ENCODE peak calls at places on chromosomes 16 and 17, in four cellular contexts. One of them, this sample, is unnamed.
A peak's percentile ranks its signal among the peaks of the same experiment; 100 is the strongest.

GRCh38 chr17:61393904-61394629 is 5.6 kb upstream of the TBX2 start:
- DNase-seq in brain microvascular endothelial cell: no peak
- DNase-seq in neural crest cell: no peak
- DNase-seq in astrocyte of the spinal cord: no peak
- DNase-seq in this sample: no peak

GRCh38 chr17:285751-286422 is 66.7 kb downstream of the RPH3AL start:
- DNase-seq in brain microvascular endothelial cell: no peak
- DNase-seq in neural crest cell: no peak
- DNase-seq in astrocyte of the spinal cord: no peak
- DNase-seq in this sample: no peak

GRCh38 chr16:83666449-83666848 is 141.3 kb upstream of the HSBP1 start:
- DNase-seq in brain microvascular endothelial cell: no peak
- DNase-seq in neural crest cell: no peak
- DNase-seq in astrocyte of the spinal cord: no peak
- DNase-seq in this sample: peak; percentile 13

GRCh38 chr17:82237746-82238561 is 9.1 kb downstream of the SLC16A3 start:
- DNase-seq in brain microvascular endothelial cell: no peak
- DNase-seq in neural crest cell: no peak
- DNase-seq in astrocyte of the spinal cord: no peak
- DNase-seq in this sample: no peak

GRCh38 chr17:59165933-59166342 is 10.4 kb downstream of the PRR11 start:
- DNase-seq in brain microvascular endothelial cell: peak; percentile 51
- DNase-seq in neural crest cell: peak; percentile 63
- DNase-seq in astrocyte of the spinal cord: peak; percentile 71
- DNase-seq in this sample: peak; percentile 62

GRCh38 chr16:60166-60565 is 6.5 kb downstream of the SNRNP25 start:
- DNase-seq in brain microvascular endothelial cell: no peak
- DNase-seq in neural crest cell: no peak
- DNase-seq in astrocyte of the spinal cord: no peak
- DNase-seq in this sample: no peak

GRCh38 chr17:42527932-42528331 is 8.1 kb upstream of the NAGLU start:
- DNase-seq in brain microvascular endothelial cell: no peak
- DNase-seq in neural crest cell: no peak
- DNase-seq in astrocyte of the spinal cord: no peak
- DNase-seq in this sample: no peak

GRCh38 chr17:49125449-49125848 is 7.1 kb upstream of the B4GALNT2 start:
- DNase-seq in brain microvascular endothelial cell: no peak
- DNase-seq in neural crest cell: no peak
- DNase-seq in astrocyte of the spinal cord: no peak
- DNase-seq in this sample: no peak

GRCh38 chr16:84559311-84559932 is 55.0 kb upstream of the MEAK7 start:
- DNase-seq in brain microvascular endothelial cell: no peak
- DNase-seq in neural crest cell: no peak
- DNase-seq in astrocyte of the spinal cord: no peak
- DNase-seq in this sample: no peak

GRCh38 chr16:67528222-67528869 is at the start of gene RIPOR1:
- DNase-seq in brain microvascular endothelial cell: no peak
- DNase-seq in neural crest cell: peak; percentile 50
- DNase-seq in astrocyte of the spinal cord: no peak
- DNase-seq in this sample: no peak

GRCh38 chr17:59105852-59106462 is 723 bp downstream of the TRIM37 start:
- DNase-seq in brain microvascular endothelial cell: peak; percentile 37
- DNase-seq in neural crest cell: no peak
- DNase-seq in astrocyte of the spinal cord: peak; percentile 31
- DNase-seq in this sample: peak; percentile 60

GRCh38 chr17:12118617-12119016 is 97.9 kb downstream of the MAP2K4 start:
- DNase-seq in brain microvascular endothelial cell: no peak
- DNase-seq in neural crest cell: no peak
- DNase-seq in astrocyte of the spinal cord: no peak
- DNase-seq in this sample: peak; percentile 76

GRCh38 chr16:57764341-57765159 is 29.0 kb downstream of the KATNB1 start:
- DNase-seq in brain microvascular endothelial cell: peak; percentile 79
- DNase-seq in neural crest cell: no peak
- DNase-seq in astrocyte of the spinal cord: peak; percentile 76
- DNase-seq in this sample: peak; percentile 95

GRCh38 chr16:66510711-66511614 is 39.0 kb downstream of the TK2 start:
- DNase-seq in brain microvascular endothelial cell: no peak
- DNase-seq in neural crest cell: no peak
- DNase-seq in astrocyte of the spinal cord: no peak
- DNase-seq in this sample: peak; percentile 16

GRCh38 chr17:78359216-78359935 is 501 bp downstream of the SOCS3 start:
- DNase-seq in brain microvascular endothelial cell: no peak
- DNase-seq in neural crest cell: peak; percentile 33
- DNase-seq in astrocyte of the spinal cord: peak; percentile 68
- DNase-seq in this sample: no peak

GRCh38 chr16:24499193-24499814 is 40.1 kb upstream of the RBBP6 start:
- DNase-seq in brain microvascular endothelial cell: peak; percentile 14
- DNase-seq in neural crest cell: peak; percentile 41
- DNase-seq in astrocyte of the spinal cord: no peak
- DNase-seq in this sample: peak; percentile 53
- TF ChIP-seq CTCF in brain microvascular endothelial cell: peak; percentile 55
- TF ChIP-seq CTCF in neural crest cell: peak; percentile 63
- TF ChIP-seq CTCF in astrocyte of the spinal cord: peak; percentile 40
- TF ChIP-seq CTCF in this sample: peak; percentile 50

GRCh38 chr17:19296786-19297778 is 59.9 kb downstream of the EPN2 start:
- DNase-seq in brain microvascular endothelial cell: no peak
- DNase-seq in neural crest cell: no peak
- DNase-seq in astrocyte of the spinal cord: no peak
- DNase-seq in this sample: no peak

GRCh38 chr17:19299866-19300265 is 62.7 kb downstream of the B9D1 start:
- DNase-seq in brain microvascular endothelial cell: no peak
- DNase-seq in neural crest cell: no peak
- DNase-seq in astrocyte of the spinal cord: no peak
- DNase-seq in this sample: no peak

GRCh38 chr17:19299214-19299747 is 62.1 kb downstream of the EPN2 start:
- DNase-seq in brain microvascular endothelial cell: no peak
- DNase-seq in neural crest cell: no peak
- DNase-seq in astrocyte of the spinal cord: no peak
- DNase-seq in this sample: no peak

GRCh38 chr17:19301274-19301946 is 61.1 kb downstream of the B9D1 start:
- DNase-seq in brain microvascular endothelial cell: no peak
- DNase-seq in neural crest cell: no peak
- DNase-seq in astrocyte of the spinal cord: no peak
- DNase-seq in this sample: no peak

GRCh38 chr17:19298561-19299213 is 61.5 kb downstream of the EPN2 start:
- DNase-seq in brain microvascular endothelial cell: no peak
- DNase-seq in neural crest cell: no peak
- DNase-seq in astrocyte of the spinal cord: no peak
- DNase-seq in this sample: no peak
- TF ChIP-seq CTCF in brain microvascular endothelial cell: no peak
- TF ChIP-seq CTCF in neural crest cell: no peak
- TF ChIP-seq CTCF in astrocyte of the spinal cord: no peak
- TF ChIP-seq CTCF in this sample: no peak

DNA sequence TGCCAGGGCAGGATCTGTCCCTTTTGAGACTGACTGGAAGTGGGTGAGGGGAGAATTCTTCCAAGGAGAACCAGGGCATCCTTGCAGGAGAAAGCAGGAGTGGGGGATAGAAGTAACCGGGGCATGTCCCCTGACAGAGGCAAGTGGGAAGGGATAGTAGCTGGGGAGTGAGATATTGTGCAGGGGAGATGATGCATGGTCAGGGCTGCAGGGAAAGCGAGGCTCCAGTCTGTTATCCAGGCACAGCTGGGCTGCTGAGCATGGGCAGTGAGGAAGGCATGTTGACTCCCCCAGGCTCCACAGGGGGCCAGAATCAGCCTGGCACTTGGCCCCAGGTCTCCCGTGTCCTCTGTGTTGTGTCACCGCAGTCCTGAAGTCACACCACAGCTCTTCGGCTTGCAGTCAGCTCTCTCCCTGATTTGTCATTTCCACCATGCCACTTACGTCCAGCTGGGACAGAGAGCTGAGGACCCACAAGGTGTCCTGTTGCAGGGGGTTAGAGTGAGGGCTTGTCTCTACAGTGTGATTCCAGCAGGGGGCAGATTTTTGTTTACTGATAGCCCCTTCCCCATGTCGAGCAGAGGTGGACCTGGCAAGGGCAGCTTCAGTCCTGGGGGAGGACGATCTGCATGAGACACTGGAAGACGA is 40.9 kb downstream of the B9D1 start:
- DNase-seq in brain microvascular endothelial cell: no peak
- DNase-seq in neural crest cell: no peak
- DNase-seq in astrocyte of the spinal cord: no peak
- DNase-seq in this sample: no peak
- TF ChIP-seq CTCF in brain microvascular endothelial cell: peak; percentile 52
- TF ChIP-seq CTCF in neural crest cell: peak; percentile 38
- TF ChIP-seq CTCF in astrocyte of the spinal cord: peak; percentile 21
- TF ChIP-seq CTCF in this sample: peak; percentile 14

GRCh38 chr17:15882058-15882720 is 62.7 kb upstream of the ADORA2B start:
- DNase-seq in brain microvascular endothelial cell: no peak
- DNase-seq in neural crest cell: no peak
- DNase-seq in astrocyte of the spinal cord: no peak
- DNase-seq in this sample: no peak
- TF ChIP-seq CTCF in brain microvascular endothelial cell: peak; percentile 51
- TF ChIP-seq CTCF in neural crest cell: no peak
- TF ChIP-seq CTCF in astrocyte of the spinal cord: peak; percentile 6
- TF ChIP-seq CTCF in this sample: no peak

GRCh38 chr16:82368041-82368440 is 198.0 kb upstream of the MPHOSPH6 start:
- DNase-seq in brain microvascular endothelial cell: peak; percentile 34
- DNase-seq in neural crest cell: no peak
- DNase-seq in astrocyte of the spinal cord: no peak
- DNase-seq in this sample: peak; percentile 39
- TF ChIP-seq CTCF in brain microvascular endothelial cell: peak; percentile 57
- TF ChIP-seq CTCF in neural crest cell: peak; percentile 49
- TF ChIP-seq CTCF in astrocyte of the spinal cord: peak; percentile 23
- TF ChIP-seq CTCF in this sample: peak; percentile 42

GRCh38 chr16:4940719-4941118 is 3.8 kb upstream of the PPL start:
- DNase-seq in brain microvascular endothelial cell: no peak
- DNase-seq in neural crest cell: no peak
- DNase-seq in astrocyte of the spinal cord: no peak
- DNase-seq in this sample: no peak
- TF ChIP-seq CTCF in brain microvascular endothelial cell: no peak
- TF ChIP-seq CTCF in neural crest cell: no peak
- TF ChIP-seq CTCF in astrocyte of the spinal cord: no peak
- TF ChIP-seq CTCF in this sample: no peak

DNA sequence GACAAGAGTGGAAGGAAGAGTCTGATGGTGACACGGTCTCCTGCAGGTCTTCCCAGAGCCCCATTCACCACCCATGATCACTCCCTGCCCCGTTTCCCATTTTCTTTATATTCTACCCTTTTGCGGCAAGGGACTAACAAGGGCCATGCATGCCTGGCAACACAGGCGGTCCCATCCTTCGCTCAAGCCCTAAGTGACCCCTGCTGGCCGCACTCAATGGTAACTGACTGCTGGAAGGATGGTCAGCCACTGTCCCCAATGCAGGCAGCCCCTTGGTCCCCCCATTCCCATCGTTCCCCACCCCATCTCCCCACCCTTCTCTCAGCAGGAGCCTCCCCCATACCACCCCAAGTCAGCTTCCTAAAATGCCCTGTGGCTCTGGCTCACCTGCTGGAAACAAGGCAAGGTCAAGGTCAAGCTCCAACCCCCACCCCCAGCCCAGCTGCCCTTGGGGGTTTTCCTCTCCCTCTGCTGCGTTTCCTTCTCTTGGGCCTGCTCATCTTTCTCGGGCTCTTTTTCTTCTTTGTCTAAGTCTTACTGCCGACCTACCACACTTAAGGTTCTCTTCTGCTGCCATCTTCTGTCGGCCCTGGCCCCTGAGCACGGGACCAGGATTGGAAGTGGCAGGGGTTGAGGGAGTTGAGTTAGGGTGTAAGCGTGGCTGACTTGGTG is 116.0 kb downstream of the RPTOR start:
- DNase-seq in brain microvascular endothelial cell: no peak
- DNase-seq in neural crest cell: no peak
- DNase-seq in astrocyte of the spinal cord: no peak
- DNase-seq in this sample: no peak
- TF ChIP-seq CTCF in brain microvascular endothelial cell: no peak
- TF ChIP-seq CTCF in neural crest cell: no peak
- TF ChIP-seq CTCF in astrocyte of the spinal cord: no peak
- TF ChIP-seq CTCF in this sample: no peak

DNA sequence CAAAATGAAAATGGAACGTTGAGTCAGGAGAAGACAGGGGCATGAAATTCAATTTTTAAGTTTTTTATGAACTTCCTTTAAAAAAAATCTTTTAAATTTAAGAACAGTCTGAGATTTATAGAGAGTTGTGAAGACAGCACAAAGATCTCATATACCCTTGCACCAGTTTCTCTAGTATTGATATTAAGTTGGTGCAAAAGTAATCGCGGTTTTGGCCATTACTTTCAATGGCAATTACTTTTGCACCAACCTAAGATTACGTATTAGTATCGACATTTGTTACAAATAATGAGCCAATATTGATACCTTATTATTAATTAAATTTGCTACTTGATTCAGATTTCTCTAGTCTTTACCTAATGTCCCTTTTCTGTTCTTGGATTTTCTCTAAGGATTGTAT is 684.4 kb upstream of the CDH8 start:
- DNase-seq in brain microvascular endothelial cell: no peak
- DNase-seq in neural crest cell: no peak
- DNase-seq in astrocyte of the spinal cord: no peak
- DNase-seq in this sample: no peak
- TF ChIP-seq CTCF in brain microvascular endothelial cell: no peak
- TF ChIP-seq CTCF in neural crest cell: no peak
- TF ChIP-seq CTCF in astrocyte of the spinal cord: no peak
- TF ChIP-seq CTCF in this sample: no peak

DNA sequence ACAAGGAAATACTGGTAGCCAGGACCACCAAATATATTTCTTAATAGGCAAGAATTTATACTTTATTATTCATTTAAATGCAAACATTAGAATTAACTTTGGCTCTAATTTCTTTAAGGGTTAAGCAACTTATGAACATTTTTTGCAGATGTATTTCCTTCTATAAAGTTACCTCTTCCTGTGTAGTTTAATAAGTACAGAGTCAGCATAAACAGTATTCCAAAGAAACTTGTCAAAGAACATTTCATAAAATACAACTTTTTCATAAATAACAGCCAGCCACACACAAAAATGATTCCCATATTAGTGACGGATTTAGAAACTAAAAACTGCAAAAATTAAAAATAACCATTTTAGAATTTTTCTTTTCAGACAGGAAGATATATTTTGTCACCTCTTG is 723.2 kb downstream of the KCNJ2 start:
- DNase-seq in brain microvascular endothelial cell: no peak
- DNase-seq in neural crest cell: no peak
- DNase-seq in astrocyte of the spinal cord: no peak
- DNase-seq in this sample: no peak
- TF ChIP-seq CTCF in brain microvascular endothelial cell: no peak
- TF ChIP-seq CTCF in neural crest cell: no peak
- TF ChIP-seq CTCF in astrocyte of the spinal cord: no peak
- TF ChIP-seq CTCF in this sample: no peak